ENCODE peak calls at places on chromosomes 6 and 20, in ten cellular contexts. V, Q, X, B, I, C, W, U, A and F are unnamed samples.
A peak's percentile ranks its signal among the peaks of the same experiment; 100 is the strongest.

GRCh38 chr20:1526896-1527295 is 30.6 kb downstream of the SIRPD start:
- DNase-seq in V (no peak), Q (no peak), X (no peak), B (no peak), I (no peak), C (no peak), W (no peak), U (no peak), A (no peak), F (no peak)

GRCh38 chr6:38012573-38012972 is 193.0 kb downstream of the ZFAND3 start:
- DNase-seq in V (no peak), Q (peak; percentile 57), X (peak; percentile 33), B (peak; percentile 37), I (no peak), C (no peak), W (peak; percentile 48), U (no peak), A (no peak), F (no peak)

GRCh38 chr6:21071783-21072468 is 521.6 kb upstream of the SOX4 start:
- DNase-seq in V (no peak), Q (no peak), X (no peak), B (no peak), I (no peak), C (no peak), W (no peak), U (no peak), A (no peak), F (no peak)

GRCh38 chr6:26383624-26384417 is 913 bp downstream of the BTN2A2 start:
- DNase-seq in V (peak; percentile 50), Q (no peak), X (peak; percentile 43), B (no peak), I (peak; percentile 34), C (no peak), W (peak; percentile 57), U (no peak), A (no peak), F (no peak)

GRCh38 chr6:105257350-105257749 is 77.5 kb upstream of the POPDC3 start:
- DNase-seq in V (no peak), Q (no peak), X (no peak), B (no peak), I (no peak), C (no peak), W (no peak), U (no peak), A (no peak), F (no peak)

GRCh38 chr6:131636880-131637792 is at the start of gene ENPP3:
- DNase-seq in V (no peak), Q (peak; percentile 52), X (no peak), B (no peak), I (no peak), C (no peak), W (no peak), U (no peak), A (no peak), F (no peak)

GRCh38 chr20:55528482-55528881 is 476.8 kb downstream of the CBLN4 start:
- DNase-seq in V (no peak), Q (no peak), X (no peak), B (no peak), I (no peak), C (no peak), W (no peak), U (no peak), A (no peak), F (no peak)

GRCh38 chr20:61117725-61118124 is 134.3 kb upstream of the CDH4 start:
- DNase-seq in V (no peak), Q (no peak), X (no peak), B (no peak), I (no peak), C (no peak), W (no peak), U (no peak), A (no peak), F (no peak)

GRCh38 chr20:38453941-38454340 is 18.7 kb upstream of the RALGAPB start:
- DNase-seq in V (no peak), Q (no peak), X (no peak), B (no peak), I (no peak), C (peak; percentile 30), W (no peak), U (no peak), A (peak; percentile 57), F (no peak)

GRCh38 chr6:167817729-167818128 is 9.0 kb upstream of the AFDN start:
- DNase-seq in V (no peak), Q (no peak), X (no peak), B (no peak), I (no peak), C (no peak), W (no peak), U (no peak), A (no peak), F (no peak)

GRCh38 chr6:157269261-157269794 is 54.0 kb downstream of the TMEM242 start:
- DNase-seq in V (peak; percentile 56), Q (no peak), X (peak; percentile 86), B (no peak), I (peak; percentile 55), C (peak; percentile 87), W (no peak), U (no peak), A (no peak), F (peak; percentile 31)

GRCh38 chr6:42441059-42441471 is 10.7 kb downstream of the TRERF1 start:
- DNase-seq in V (no peak), Q (no peak), X (peak; percentile 61), B (no peak), I (no peak), C (no peak), W (peak; percentile 37), U (no peak), A (no peak), F (peak; percentile 19)

GRCh38 chr6:42440027-42440426 is 11.7 kb downstream of the TRERF1 start:
- DNase-seq in V (no peak), Q (no peak), X (no peak), B (no peak), I (no peak), C (no peak), W (peak; percentile 45), U (no peak), A (no peak), F (no peak)

GRCh38 chr6:42433409-42433808 is 18.3 kb downstream of the TRERF1 start:
- DNase-seq in V (no peak), Q (no peak), X (no peak), B (no peak), I (no peak), C (no peak), W (no peak), U (no peak), A (no peak), F (no peak)

GRCh38 chr6:42434237-42434636 is 17.5 kb downstream of the TRERF1 start:
- DNase-seq in V (no peak), Q (no peak), X (no peak), B (no peak), I (no peak), C (no peak), W (no peak), U (no peak), A (no peak), F (no peak)

GRCh38 chr6:42436825-42437224 is 14.9 kb downstream of the TRERF1 start:
- DNase-seq in V (no peak), Q (no peak), X (no peak), B (no peak), I (no peak), C (no peak), W (no peak), U (no peak), A (no peak), F (no peak)
- H3K27me3 ChIP-seq in V (no peaks in the 10 kb centered on the region), Q (peaks cover 32% of the 10 kb centered on the region), X (no peaks in the 10 kb centered on the region), B (no peaks in the 10 kb centered on the region), I (no peaks in the 10 kb centered on the region), C (no peaks in the 10 kb centered on the region), W (no peaks in the 10 kb centered on the region), U (no peaks in the 10 kb centered on the region), A (no peaks in the 10 kb centered on the region), F (no peaks in the 10 kb centered on the region)

DNA sequence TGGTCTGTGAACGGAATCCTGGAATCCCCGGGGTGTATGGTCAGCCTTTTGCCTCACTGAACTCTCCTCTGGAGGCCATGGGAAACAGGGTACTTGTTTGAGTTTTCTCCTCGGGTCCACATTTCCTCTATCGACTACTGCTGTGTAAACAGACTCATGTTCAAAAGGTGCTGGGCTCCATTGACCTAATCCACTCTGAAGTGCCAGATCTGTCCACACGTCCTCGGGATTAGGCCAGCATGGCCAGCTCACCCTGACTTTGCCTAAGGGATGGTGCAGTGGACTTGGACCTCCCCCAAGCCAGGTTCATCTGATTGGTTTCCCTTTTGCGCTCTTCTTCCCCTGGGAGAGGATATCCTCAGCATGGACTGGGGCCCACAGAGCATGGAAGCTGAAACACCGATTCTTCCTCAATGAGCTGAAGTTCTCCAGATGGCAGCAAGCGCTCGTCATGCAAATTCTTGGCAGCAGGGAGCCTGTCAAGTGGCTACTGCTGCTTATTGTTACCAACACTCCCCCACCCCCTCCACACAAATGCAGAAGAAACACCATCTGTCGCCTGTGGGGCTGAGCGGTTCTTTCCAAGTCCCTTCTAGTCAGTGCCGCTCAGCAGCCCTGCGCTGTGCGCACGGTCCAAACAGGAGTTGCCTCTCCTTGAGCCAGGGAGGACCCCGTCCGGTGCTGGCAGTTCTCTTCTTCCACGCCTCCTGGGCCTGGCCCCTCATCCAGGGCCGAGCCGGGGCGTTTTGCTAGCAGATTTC is 292.6 kb upstream of the MARCKS start:
- DNase-seq in V (peak; percentile 65), Q (no peak), X (peak; percentile 61), B (peak; percentile 48), I (peak; percentile 28), C (peak; percentile 97), W (peak; percentile 69), U (peak; percentile 94), A (no peak), F (peak; percentile 67)
- TF ChIP-seq EP300 in V (peak; percentile 86), Q (no peak), X (no peak), B (peak; percentile 88), I (peak; percentile 86), C (peak; percentile 99), W (peak; percentile 93), U (peak; percentile 42), A (no peak), F (no peak)

GRCh38 chr20:64104667-64105451 is 2.5 kb downstream of the NPBWR2 start:
- DNase-seq in V (peak; percentile 1), Q (no peak), X (peak; percentile 21), B (no peak), I (no peak), C (peak; percentile 50), W (peak; percentile 41), U (no peak), A (no peak), F (no peak)
- H3K27me3 ChIP-seq in V (peaks cover 43% of the 10 kb centered on the region), Q (peaks cover 86% of the 10 kb centered on the region), X (no peaks in the 10 kb centered on the region), B (no peaks in the 10 kb centered on the region), I (peaks cover 10% of the 10 kb centered on the region), C (peaks cover 43% of the 10 kb centered on the region), W (peaks cover 25% of the 10 kb centered on the region), U (peaks cover 16% of the 10 kb centered on the region), A (peaks cover 11% of the 10 kb centered on the region), F (peaks cover 49% of the 10 kb centered on the region)

DNA sequence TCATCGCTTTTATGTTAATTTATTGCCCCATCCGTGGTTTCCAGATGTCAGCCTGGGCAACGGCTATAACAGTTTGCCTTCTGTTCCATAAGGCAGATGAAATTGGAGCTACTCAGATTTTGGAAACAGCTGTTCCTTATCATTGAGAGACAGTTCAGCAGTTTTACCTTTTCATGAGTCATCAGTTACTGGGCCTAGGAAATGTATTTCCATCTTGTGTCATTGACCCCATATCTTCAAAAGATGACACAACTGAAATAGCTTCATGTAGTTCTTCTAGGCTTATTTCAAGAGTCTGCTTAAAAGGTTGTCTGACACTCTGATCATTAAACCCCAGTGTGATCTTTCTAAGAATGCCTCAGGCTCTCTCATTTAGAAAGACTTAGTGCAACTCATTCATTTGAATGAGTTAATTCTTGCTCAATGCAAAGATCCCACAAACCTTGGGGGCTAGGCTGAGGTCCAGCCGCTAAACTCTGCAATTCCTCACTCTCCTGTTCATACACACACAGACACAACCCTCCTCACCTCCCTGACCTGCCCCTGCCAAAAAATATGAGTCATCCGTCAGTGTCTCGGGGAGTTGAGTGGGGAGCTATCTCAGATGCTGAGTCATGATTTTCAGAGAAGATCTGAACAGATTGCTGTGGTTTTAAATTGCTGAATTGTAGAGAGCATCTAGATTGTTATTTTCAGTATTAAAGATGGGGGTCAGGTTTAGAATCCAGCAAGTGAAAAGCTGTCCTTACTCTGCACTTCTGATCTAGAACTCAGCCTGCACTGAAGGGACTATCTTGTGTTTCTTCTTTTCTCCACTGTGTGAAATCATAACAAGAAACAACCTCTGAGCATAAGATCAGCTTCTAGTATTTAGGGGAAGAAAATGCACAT is 61.8 kb downstream of the RPP40 start:
- DNase-seq in V (no peak), Q (peak; percentile 82), X (no peak), B (no peak), I (no peak), C (no peak), W (no peak), U (no peak), A (peak; percentile 27), F (no peak)
- TF ChIP-seq EP300 in V (no peak), Q (peak; percentile 93), X (no peak), B (no peak), I (no peak), C (no peak), W (no peak), U (no peak), A (no peak), F (no peak)